ENCODE peak calls at places on chromosomes 2 and 18, in seven cellular contexts. E is kidney; L is psoas muscle; I is HT1080; S is stimulated activated CD4-positive, alpha-beta T cell treated with anti-CD3 and anti-CD28 coated beads, Interleukin-12 subunit alpha, Interleukin-12 subunit beta, amount 100 ng/mL, for 48 hours; J is CD4-positive, alpha-beta T cell; G is nucleus accumbens. X is an unnamed sample.

GRCh38 chr2:128684523-128684922 is 365.9 kb upstream of the HS6ST1 start:
- DNase-seq in I (no peak), G (no peak), S (no peak), J (no peak), L (no peak), E (no peak), X (no peak)

GRCh38 chr18:54774423-54774822 is 53.9 kb upstream of the RAB27B start:
- DNase-seq in E (no peak), J (no peak), L (no peak), S (no peak), G (no peak), I (no peak), X (no peak)

GRCh38 chr2:86800856-86801567 is 10.3 kb upstream of the CD8A start:
- DNase-seq in S (no peak), L (no peak), I (no peak), E (no peak), G (no peak), J (no peak), X (no peak)

GRCh38 chr2:239540174-239540573 is 139.4 kb upstream of the HDAC4 start:
- DNase-seq in E (no peak), L (peak), I (no peak), G (no peak), S (no peak), J (no peak), X (no peak)

GRCh38 chr2:241149675-241149924 is 328 bp upstream of the PASK start:
- DNase-seq in I (no peak), J (no peak), L (no peak), E (no peak), S (no peak), G (no peak), X (no peak)

GRCh38 chr2:195021704-195022513 is 635.1 kb upstream of the SLC39A10 start:
- DNase-seq in S (no peak), J (no peak), E (no peak), I (peak), L (no peak), G (no peak), X (no peak)

GRCh38 chr2:11697103-11697871 is 27.3 kb upstream of the NTSR2 start:
- DNase-seq in J (no peak), I (peak), G (no peak), E (peak), L (peak), S (no peak), X (peak)

GRCh38 chr2:240325654-240326031 is 109.8 kb upstream of the GPC1 start:
- DNase-seq in S (no peak), I (no peak), E (peak), J (no peak), G (no peak), L (peak), X (peak)

GRCh38 chr18:44848931-44849330 is 168.2 kb downstream of the SETBP1 start:
- DNase-seq in G (no peak), E (no peak), S (no peak), J (no peak), L (no peak), I (no peak), X (no peak)

GRCh38 chr2:189865836-189866235 is 81.6 kb downstream of the PMS1 start:
- DNase-seq in L (no peak), S (no peak), E (no peak), G (no peak), I (no peak), J (no peak), X (no peak)

GRCh38 chr18:47175283-47175894 is 775 bp downstream of the IER3IP1 start:
- DNase-seq in I (peak), E (no peak), S (no peak), L (peak), G (no peak), J (no peak), X (no peak)

GRCh38 chr2:30930716-30931115 is 123.5 kb upstream of the CAPN13 start:
- DNase-seq in S (no peak), L (no peak), J (no peak), I (no peak), E (no peak), G (no peak), X (no peak)

GRCh38 chr2:55235724-55236538 is 3.4 kb downstream of the RPS27A start:
- DNase-seq in L (no peak), I (no peak), G (no peak), S (no peak), E (no peak), J (no peak), X (no peak)

GRCh38 chr2:135815269-135815668 is 21.7 kb downstream of the LCT start:
- DNase-seq in J (no peak), S (peak), E (no peak), G (no peak), I (no peak), L (no peak), X (no peak)

GRCh38 chr2:44549856-44550255 is 188.1 kb downstream of the CAMKMT start:
- DNase-seq in J (no peak), L (no peak), S (no peak), E (no peak), G (no peak), I (peak), X (no peak)

GRCh38 chr18:27400001-27400400 is 214.9 kb upstream of the CHST9 start:
- DNase-seq in I (peak), J (no peak), S (no peak), L (no peak), G (no peak), E (peak), X (no peak)

GRCh38 chr18:59656488-59656887 is 40.7 kb downstream of the CCBE1 start:
- DNase-seq in J (no peak), L (no peak), S (no peak), E (no peak), G (no peak), I (no peak), X (no peak)

GRCh38 chr2:176461686-176462376 is 192.6 kb downstream of the MTX2 start:
- DNase-seq in L (no peak), I (no peak), G (no peak), J (no peak), E (no peak), S (no peak), X (no peak)

GRCh38 chr2:62817995-62818713 is 112.6 kb downstream of the EHBP1 start:
- DNase-seq in I (peak), S (no peak), J (no peak), G (no peak), L (no peak), E (no peak), X (no peak)

GRCh38 chr2:3472966-3473365 is 46.4 kb downstream of the ADI1 start:
- DNase-seq in G (no peak), J (no peak), I (no peak), L (peak), E (no peak), S (no peak), X (no peak)

GRCh38 chr18:42141439-42141838 is 186.4 kb downstream of the PIK3C3 start:
- DNase-seq in L (no peak), S (no peak), G (no peak), J (no peak), I (peak), E (no peak), X (no peak)

GRCh38 chr2:130327703-130328527 is 14.8 kb upstream of the IMP4 start:
- DNase-seq in I (peak), E (no peak), G (no peak), J (no peak), S (no peak), L (no peak), X (no peak)

GRCh38 chr2:18745431-18746272 is 156.3 kb upstream of the NT5C1B start:
- DNase-seq in G (no peak), I (no peak), L (no peak), S (no peak), J (no peak), E (no peak), X (no peak)

GRCh38 chr2:30362468-30363081 is 84.5 kb upstream of the LCLAT1 start:
- DNase-seq in J (no peak), E (no peak), S (no peak), I (peak), L (no peak), G (no peak), X (no peak)

GRCh38 chr2:199463708-199464613 is 6.2 kb upstream of the SATB2 start:
- DNase-seq in S (no peak), I (no peak), L (peak), E (peak), J (no peak), G (no peak), X (no peak)

GRCh38 chr2:12928706-12929291 is 212.1 kb downstream of the TRIB2 start:
- DNase-seq in I (no peak), E (no peak), S (no peak), G (no peak), L (no peak), J (no peak), X (no peak)

GRCh38 chr2:64653174-64654062 is at the start of gene SERTAD2:
- DNase-seq in S (no peak), G (peak), I (peak), J (peak), E (peak), L (peak), X (peak)

GRCh38 chr18:12312936-12313335 is 4.9 kb downstream of the TUBB6 start:
- DNase-seq in S (no peak), J (no peak), E (no peak), G (no peak), I (no peak), L (no peak), X (no peak)

GRCh38 chr2:239852272-239852671 is 172.9 kb downstream of the NDUFA10 start:
- DNase-seq in G (no peak), E (no peak), L (no peak), I (no peak), J (no peak), S (no peak), X (no peak)

GRCh38 chr18:35383136-35383535 is 6.0 kb upstream of the ZNF396 start:
- DNase-seq in E (no peak), L (no peak), J (no peak), S (no peak), I (no peak), G (no peak), X (no peak)

GRCh38 chr2:57759822-57760300 is 286.7 kb upstream of the VRK2 start:
- DNase-seq in S (peak), G (peak), L (peak), J (peak), E (peak), I (peak), X (peak)

GRCh38 chr2:235954281-235954680 is 213.9 kb downstream of the GBX2 start:
- DNase-seq in J (no peak), I (no peak), G (no peak), E (no peak), L (no peak), S (no peak), X (no peak)

GRCh38 chr2:43737097-43737854 is 36.6 kb upstream of the DYNC2LI1 start:
- DNase-seq in S (no peak), E (no peak), I (peak), G (no peak), L (no peak), J (no peak), X (no peak)

GRCh38 chr2:238811765-238812164 is 36.1 kb upstream of the TWIST2 start:
- DNase-seq in L (no peak), E (no peak), J (no peak), S (no peak), I (no peak), G (no peak), X (no peak)

GRCh38 chr2:189517847-189518535 is 62.6 kb downstream of the SLC40A1 start:
- DNase-seq in I (no peak), J (no peak), G (no peak), E (no peak), S (no peak), L (no peak), X (no peak)

GRCh38 chr2:223560704-223561435 is 41.3 kb downstream of the SCG2 start:
- DNase-seq in J (no peak), E (no peak), S (no peak), L (no peak), I (peak), G (no peak), X (no peak)

GRCh38 chr2:136305517-136306192 is 187.7 kb upstream of the CXCR4 start:
- DNase-seq in G (no peak), J (peak), I (peak), S (peak), E (no peak), L (no peak), X (no peak)

GRCh38 chr2:27316655-27317412 is 6.1 kb downstream of the MPV17 start:
- DNase-seq in G (peak), E (peak), J (no peak), S (no peak), L (peak), I (no peak), X (peak)

GRCh38 chr2:231306791-231307440 is 88.6 kb upstream of the B3GNT7 start:
- DNase-seq in I (no peak), G (no peak), L (no peak), E (no peak), J (no peak), S (no peak), X (no peak)